ENCODE peak calls at places on chromosomes 5 and 9, in eight cellular contexts. T is thoracic aorta, F is endothelial cell of umbilical vein, U is colonic mucosa, V is tibial nerve, K is upper lobe of left lung, I is HCT116, W is breast epithelium. B is an unnamed sample.
A peak's percentile ranks its signal among the peaks of the same experiment; 100 is the strongest.

GRCh38 chr5:55691265-55692105 is 20.6 kb downstream of the SLC38A9 start:
- DNase-seq in U (no peak), I (peak; percentile 33), V (no peak), T (no peak), F (peak; percentile 57), W (no peak), K (no peak), B (no peak)

GRCh38 chr9:134392900-134393299 is 66.6 kb downstream of the RXRA start:
- DNase-seq in V (no peak), T (no peak), F (peak; percentile 63), I (no peak), W (no peak), K (no peak), U (no peak), B (no peak)

GRCh38 chr9:83920469-83920941 is 727 bp downstream of the KIF27 start:
- DNase-seq in V (no peak), U (peak; percentile 80), I (no peak), F (peak; percentile 63), K (peak; percentile 76), T (no peak), W (peak; percentile 55), B (no peak)

GRCh38 chr9:89137548-89138462 is 40.8 kb downstream of the SHC3 start:
- DNase-seq in F (peak; percentile 91), V (peak; percentile 83), U (peak; percentile 42), W (peak; percentile 42), K (peak; percentile 29), T (peak; percentile 11), I (peak; percentile 59), B (peak; percentile 77)

GRCh38 chr9:7266911-7267555 is 509.3 kb downstream of the KDM4C start:
- DNase-seq in K (no peak), I (no peak), W (no peak), U (peak; percentile 73), F (no peak), V (no peak), T (no peak), B (no peak)

GRCh38 chr9:34386656-34387055 is 10.0 kb upstream of the MYORG start:
- DNase-seq in F (no peak), V (no peak), K (no peak), T (no peak), U (no peak), W (no peak), I (no peak), B (no peak)

GRCh38 chr9:129990269-129991005 is 52.6 kb downstream of the FNBP1 start:
- DNase-seq in I (no peak), F (no peak), V (no peak), U (no peak), T (no peak), K (peak; percentile 39), W (no peak), B (no peak)

GRCh38 chr5:177189416-177189815 is 55.8 kb downstream of the NSD1 start:
- DNase-seq in U (no peak), W (no peak), T (no peak), K (no peak), F (no peak), V (no peak), I (no peak), B (no peak)

GRCh38 chr9:38172601-38173000 is 103.6 kb upstream of the SHB start:
- DNase-seq in T (no peak), U (no peak), V (no peak), K (no peak), W (no peak), F (no peak), I (no peak), B (no peak)

GRCh38 chr5:141192110-141192725 is at the start of gene PCDHB10:
- DNase-seq in K (no peak), T (no peak), F (peak; percentile 43), U (peak; percentile 26), W (no peak), I (peak; percentile 32), V (no peak), B (no peak)

GRCh38 chr5:180142008-180142803 is 66.8 kb downstream of the RASGEF1C start:
- DNase-seq in K (no peak), F (no peak), V (no peak), I (no peak), T (no peak), U (peak; percentile 12), W (peak; percentile 1), B (peak; percentile 46)

GRCh38 chr5:78638423-78638822 is 10.1 kb downstream of the LHFPL2 start:
- DNase-seq in I (no peak), K (peak; percentile 59), W (peak; percentile 77), F (peak; percentile 99), T (peak; percentile 52), V (peak; percentile 19), U (peak; percentile 67), B (peak; percentile 33)

GRCh38 chr5:111972548-111972947 is 215.6 kb upstream of the NREP start:
- DNase-seq in K (no peak), U (no peak), I (no peak), T (no peak), F (no peak), W (no peak), V (no peak), B (no peak)

GRCh38 chr9:13716620-13717019 is 437.1 kb upstream of the MPDZ start:
- DNase-seq in T (no peak), I (no peak), W (no peak), K (no peak), U (no peak), F (peak; percentile 27), V (no peak), B (no peak)

GRCh38 chr9:28453918-28454317 is 880.6 kb upstream of the C9orf72 start:
- DNase-seq in K (no peak), T (no peak), U (no peak), W (no peak), V (no peak), F (no peak), I (no peak), B (no peak)

GRCh38 chr5:130277002-130277401 is 372.7 kb downstream of the CHSY3 start:
- DNase-seq in T (no peak), W (no peak), I (no peak), V (no peak), K (no peak), U (no peak), F (no peak), B (no peak)

GRCh38 chr9:95459867-95460626 is 56.7 kb downstream of the PTCH1 start:
- DNase-seq in K (no peak), U (no peak), W (no peak), I (no peak), F (no peak), V (no peak), T (no peak), B (peak; percentile 15)

GRCh38 chr9:37978983-37979382 is 75.1 kb upstream of the SLC25A51 start:
- DNase-seq in T (no peak), U (no peak), F (no peak), K (no peak), I (no peak), W (no peak), V (no peak), B (no peak)

GRCh38 chr9:27088981-27089380 is 20.0 kb upstream of the TEK start:
- DNase-seq in T (no peak), U (no peak), W (no peak), I (no peak), V (no peak), K (no peak), F (no peak), B (no peak)

GRCh38 chr9:10867194-10867593 is 254.4 kb upstream of the PTPRD start:
- DNase-seq in I (no peak), K (no peak), V (no peak), T (no peak), U (no peak), F (no peak), W (no peak), B (no peak)
- H3K9me3 ChIP-seq in I (peaks cover 15% of the 10 kb centered on the region), K (no peaks in the 10 kb centered on the region), V (no peaks in the 10 kb centered on the region), T (no peaks in the 10 kb centered on the region), U (no peaks in the 10 kb centered on the region), F (no peaks in the 10 kb centered on the region), W (no peaks in the 10 kb centered on the region), B (no peaks in the 10 kb centered on the region)

GRCh38 chr9:127005770-127006314 is 91.3 kb downstream of the RALGPS1 start:
- DNase-seq in K (no peak), F (no peak), U (no peak), T (no peak), I (no peak), W (no peak), V (no peak), B (no peak)
- H3K27ac ChIP-seq in K (no peak overlapping the region), F (no peak overlapping the region), U (no peak overlapping the region), T (peak overlapping the region; percentile 28), I (no peak overlapping the region), W (no peak overlapping the region), V (no peak overlapping the region), B (no peak overlapping the region)

GRCh38 chr5:83718936-83719495 is 1.6 kb downstream of the HAPLN1 start:
- DNase-seq in F (no peak), I (no peak), V (no peak), K (no peak), U (no peak), T (no peak), W (no peak), B (no peak)

GRCh38 chr5:83724915-83725314 is 4.3 kb upstream of the HAPLN1 start:
- DNase-seq in U (no peak), I (no peak), F (peak; percentile 20), V (no peak), T (no peak), W (no peak), K (no peak), B (no peak)

GRCh38 chr5:83724001-83724400 is 3.3 kb upstream of the HAPLN1 start:
- DNase-seq in F (no peak), V (no peak), K (no peak), U (peak; percentile 62), T (no peak), W (no peak), I (no peak), B (no peak)

GRCh38 chr5:83720805-83721431 is at the start of gene HAPLN1:
- DNase-seq in F (no peak), K (no peak), T (no peak), V (no peak), W (no peak), U (peak; percentile 34), I (no peak), B (no peak)

GRCh38 chr5:83721878-83722779 is 1.5 kb upstream of the HAPLN1 start:
- DNase-seq in T (peak; percentile 9), V (peak; percentile 33), U (peak; percentile 91), F (peak; percentile 71), W (no peak), I (peak; percentile 66), K (peak; percentile 53), B (no peak)
- TF ChIP-seq CTCF in T (peak; percentile 27), V (peak; percentile 36), U (peak; percentile 31), F (peak; percentile 65), W (no peak), I (peak; percentile 82), K (no peak), B (peak; percentile 62)

GRCh38 chr5:59241119-59241518 is 652.4 kb downstream of the PDE4D start:
- DNase-seq in K (no peak), V (no peak), I (no peak), T (no peak), F (no peak), W (no peak), U (no peak), B (no peak)

GRCh38 chr5:59238126-59238902 is 655.2 kb downstream of the PDE4D start:
- DNase-seq in T (no peak), I (no peak), V (no peak), W (no peak), K (no peak), U (no peak), F (no peak), B (no peak)

GRCh38 chr5:59236996-59237395 is 654.1 kb downstream of the RAB3C start:
- DNase-seq in U (no peak), K (no peak), W (no peak), T (no peak), I (no peak), F (peak; percentile 56), V (no peak), B (no peak)

GRCh38 chr5:59231221-59231931 is 648.5 kb downstream of the RAB3C start:
- DNase-seq in I (no peak), K (no peak), U (no peak), T (no peak), W (no peak), V (no peak), F (no peak), B (no peak)

GRCh38 chr5:59236448-59236847 is 653.6 kb downstream of the RAB3C start:
- DNase-seq in V (no peak), F (no peak), I (no peak), T (no peak), K (no peak), U (no peak), W (no peak), B (no peak)
- H3K9me3 ChIP-seq in V (no peaks in the 10 kb centered on the region), F (no peaks in the 10 kb centered on the region), I (no peaks in the 10 kb centered on the region), T (no peaks in the 10 kb centered on the region), K (no peaks in the 10 kb centered on the region), U (no peaks in the 10 kb centered on the region), W (no peaks in the 10 kb centered on the region), B (no peaks in the 10 kb centered on the region)